ENCODE peak calls at places on chromosomes 12 and 14, in ten cellular contexts. S is left lung, H is left ventricle myocardium inferior, Y is GM12865, C is brain microvascular endothelial cell, D is mammary epithelial cell, A is tibial nerve, W is heart right ventricle, K is uterus, M is fibroblast of villous mesenchyme. U is an unnamed sample.

GRCh38 chr12:77947326-77947725 is 116.6 kb downstream of the NAV3 start:
- DNase-seq in W (no peak), H (no peak), M (peak), D (peak), K (no peak), C (peak), Y (no peak), A (no peak), S (no peak), U (peak)

GRCh38 chr12:27822076-27822712 is 42.2 kb upstream of the MANSC4 start:
- DNase-seq in H (no peak), S (no peak), M (peak), A (no peak), W (no peak), D (peak), Y (peak), C (peak), K (no peak), U (peak)

GRCh38 chr12:105317942-105318614 is 12.4 kb upstream of the C12orf75 start:
- DNase-seq in D (no peak), A (no peak), S (no peak), M (no peak), C (no peak), H (no peak), K (no peak), W (no peak), Y (no peak), U (no peak)

GRCh38 chr14:75426332-75427125 is 1.3 kb upstream of the JDP2 start:
- DNase-seq in W (no peak), Y (peak), H (no peak), S (no peak), K (no peak), M (no peak), D (no peak), A (no peak), C (no peak), U (no peak)

GRCh38 chr12:83121886-83122622 is 435.3 kb downstream of the TMTC2 start:
- DNase-seq in S (no peak), D (no peak), W (no peak), M (no peak), K (no peak), Y (no peak), H (no peak), A (no peak), C (no peak), U (no peak)

GRCh38 chr12:116434155-116435065 is 124.8 kb upstream of the MAP1LC3B2 start:
- DNase-seq in C (peak), A (peak), S (peak), H (peak), K (peak), D (peak), M (peak), W (peak), Y (no peak), U (peak)

GRCh38 chr12:75599061-75599460 is 87.7 kb upstream of the KRR1 start:
- DNase-seq in K (no peak), W (no peak), M (no peak), S (no peak), Y (no peak), C (no peak), D (no peak), A (no peak), H (no peak), U (no peak)

GRCh38 chr12:85130631-85131030 is 94.5 kb downstream of the LRRIQ1 start:
- DNase-seq in K (no peak), W (no peak), H (no peak), M (no peak), Y (no peak), S (no peak), A (no peak), C (no peak), D (no peak), U (no peak)

GRCh38 chr12:114911196-114911595 is 227.2 kb upstream of the TBX3 start:
- DNase-seq in S (no peak), D (no peak), Y (no peak), A (no peak), K (no peak), W (no peak), H (no peak), C (no peak), M (peak), U (no peak)

GRCh38 chr12:96236221-96236822 is 42.1 kb downstream of the ELK3 start:
- DNase-seq in C (peak), Y (no peak), D (peak), M (no peak), K (peak), S (no peak), W (peak), H (peak), A (no peak), U (no peak)
- TF ChIP-seq CTCF in C (no peak), Y (no peak), D (no peak), M (no peak), K (no peak), S (no peak), W (no peak), H (no peak), A (no peak), U (no peak)

DNA sequence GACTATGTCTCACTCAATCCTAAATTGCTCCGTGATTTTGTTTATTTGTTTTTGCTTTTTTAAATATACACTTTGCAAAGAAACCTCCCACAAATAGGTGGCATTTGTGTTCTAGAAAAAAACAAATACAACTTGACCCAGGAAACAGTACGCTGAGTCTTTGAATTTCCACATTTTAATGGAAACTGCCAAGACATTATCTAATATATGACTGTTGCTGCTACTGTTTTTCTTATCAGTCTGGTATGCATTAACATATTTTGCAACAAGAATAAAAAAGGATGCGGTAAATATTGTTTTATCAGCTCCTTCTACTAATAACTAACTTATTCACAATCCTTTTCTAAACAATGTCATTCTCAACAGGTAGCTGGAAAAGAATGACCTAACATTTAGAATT is 187.4 kb downstream of the LRIG3 start:
- DNase-seq in H (no peak), A (no peak), S (no peak), Y (no peak), W (no peak), K (no peak), C (no peak), M (peak), D (no peak), U (no peak)
- H3K4me3 ChIP-seq in H (no peak), A (no peak), S (no peak), Y (no peak), W (no peak), K (no peak), C (no peak), M (no peak), D (no peak), U (no peak)

GRCh38 chr14:64938972-64939816 is 3.4 kb downstream of the GPX2 start:
- DNase-seq in H (no peak), W (no peak), Y (no peak), M (no peak), D (no peak), S (no peak), K (no peak), A (no peak), C (no peak), U (no peak)

GRCh38 chr14:64939817-64940190 is 2.7 kb downstream of the GPX2 start:
- DNase-seq in W (no peak), S (no peak), H (no peak), K (no peak), A (no peak), C (no peak), Y (no peak), D (no peak), M (no peak), U (no peak)

GRCh38 chr14:64935508-64935907 is 7.0 kb downstream of the GPX2 start:
- DNase-seq in A (no peak), K (no peak), C (no peak), Y (no peak), W (no peak), H (no peak), S (no peak), D (no peak), M (no peak), U (no peak)

GRCh38 chr14:64937176-64937820 is 5.2 kb downstream of the GPX2 start:
- DNase-seq in S (no peak), M (no peak), D (no peak), W (no peak), K (peak), Y (no peak), C (no peak), A (no peak), H (peak), U (no peak)

DNA sequence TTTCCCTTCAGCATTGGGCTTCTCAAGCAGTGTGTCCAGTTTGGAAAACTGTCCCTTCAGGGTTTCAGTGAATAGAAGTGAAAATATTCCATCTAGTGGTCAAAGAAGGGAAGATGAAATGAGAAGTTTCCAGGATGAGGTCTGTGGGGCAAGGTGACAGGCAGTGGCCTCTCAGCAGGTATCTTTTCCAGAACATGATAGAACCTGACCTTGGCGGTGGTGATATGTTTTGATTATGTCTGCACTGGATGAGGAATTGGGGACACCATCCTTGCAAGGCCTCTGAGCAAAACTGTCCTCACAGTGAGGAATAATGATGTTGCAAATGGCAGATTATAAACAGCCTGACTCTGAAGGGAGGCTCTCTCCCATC is 4.7 kb downstream of the GPX2 start:
- DNase-seq in A (no peak), W (no peak), D (no peak), C (no peak), K (no peak), M (peak), H (no peak), S (no peak), Y (no peak), U (no peak)
- TF ChIP-seq CTCF in A (peak), W (peak), D (peak), C (peak), K (peak), M (peak), H (peak), S (no peak), Y (no peak), U (peak)

DNA sequence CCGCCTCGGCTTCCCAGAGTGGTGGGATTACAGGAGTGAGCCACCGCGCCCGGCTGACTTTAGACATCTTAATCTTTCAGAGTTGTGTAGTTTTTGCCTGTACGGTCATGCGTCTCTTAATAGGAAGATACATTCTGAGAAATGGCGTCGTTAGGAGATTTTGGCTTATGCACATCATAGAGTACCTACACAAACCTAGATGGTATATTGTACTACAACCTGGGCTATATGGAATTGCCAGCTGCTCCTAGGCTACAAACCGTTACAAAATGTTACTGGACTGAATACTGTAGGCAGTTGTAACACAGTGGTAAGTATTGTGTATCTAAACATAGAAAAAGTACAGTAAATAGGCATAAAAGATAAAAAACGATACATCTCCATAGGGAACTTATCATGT is 1.3 kb downstream of the TSFM start:
- DNase-seq in Y (no peak), K (no peak), H (no peak), A (no peak), W (no peak), C (no peak), M (no peak), D (no peak), S (no peak), U (no peak)
- H3K4me3 ChIP-seq in Y (peak), K (no peak), H (peak), A (no peak), W (peak), C (no peak), M (no peak), D (no peak), S (peak), U (peak)

U was measured in HFF-Myc.